ENCODE peak calls at places on chromosomes 1 and 21, in four cellular contexts. M is K562, J is SK-N-SH, Y is WTC11. B is an unnamed sample.

GRCh38 chr1:180952657-180953013 is 39.9 kb downstream of the KIAA1614 start:
- DNase-seq in J (peak), Y (no peak), M (no peak), B (no peak)

GRCh38 chr1:39107891-39108290 is 81.7 kb downstream of the NDUFS5 start:
- DNase-seq in Y (no peak), M (no peak), J (no peak), B (no peak)

GRCh38 chr1:48069662-48070432 is 72.7 kb upstream of the TRABD2B start:
- DNase-seq in J (no peak), Y (no peak), M (no peak), B (no peak)

GRCh38 chr1:35660581-35661473 is 19.5 kb upstream of the PSMB2 start:
- DNase-seq in M (peak), J (no peak), Y (peak), B (no peak)

GRCh38 chr1:8382051-8382505 is 64.2 kb downstream of the SLC45A1 start:
- DNase-seq in Y (no peak), M (no peak), J (no peak), B (no peak)

GRCh38 chr1:209552406-209553264 is 30.9 kb upstream of the CAMK1G start:
- DNase-seq in M (no peak), Y (no peak), J (no peak), B (no peak)

GRCh38 chr1:101995984-101996731 is 568 bp downstream of the OLFM3 start:
- DNase-seq in M (no peak), Y (peak), J (peak), B (no peak)

GRCh38 chr1:19427087-19427781 is 58.1 kb downstream of the CAPZB start:
- DNase-seq in J (no peak), M (no peak), Y (no peak), B (no peak)

GRCh38 chr1:53982762-53983101 is 35.3 kb downstream of the LDLRAD1 start:
- DNase-seq in J (no peak), Y (no peak), M (no peak), B (no peak)

GRCh38 chr1:185487030-185487429 is 170.0 kb upstream of the IVNS1ABP start:
- DNase-seq in Y (no peak), M (no peak), J (no peak), B (no peak)

GRCh38 chr1:119674110-119674509 is 26.0 kb upstream of the ZNF697 start:
- DNase-seq in M (no peak), J (no peak), Y (no peak), B (no peak)

GRCh38 chr1:245840971-245841370 is 666.1 kb downstream of the SMYD3 start:
- DNase-seq in M (no peak), Y (no peak), J (no peak), B (no peak)

GRCh38 chr1:74733616-74734484 is 898 bp downstream of the TYW3 start:
- DNase-seq in M (peak), J (peak), Y (no peak), B (no peak)

GRCh38 chr1:211549092-211549749 is 29.7 kb downstream of the SLC30A1 start:
- DNase-seq in Y (no peak), M (no peak), J (no peak), B (no peak)

GRCh38 chr1:66214901-66215300 is 319.1 kb upstream of the SGIP1 start:
- DNase-seq in Y (no peak), M (no peak), J (no peak), B (no peak)

GRCh38 chr1:27522860-27523665 is 33.1 kb upstream of the WASF2 start:
- DNase-seq in M (peak), Y (peak), J (no peak), B (no peak)

GRCh38 chr1:214380418-214380817 is 99.5 kb downstream of the SMYD2 start:
- DNase-seq in M (no peak), Y (no peak), J (no peak), B (no peak)

GRCh38 chr21:42622284-42622683 is 31.1 kb upstream of the PDE9A start:
- DNase-seq in Y (no peak), M (no peak), J (no peak), B (no peak)

GRCh38 chr1:48841466-48841865 is 64.8 kb upstream of the BEND5 start:
- DNase-seq in Y (no peak), M (no peak), J (no peak), B (no peak)

GRCh38 chr1:41890841-41891311 is 27.8 kb downstream of the HIVEP3 start:
- DNase-seq in Y (no peak), J (peak), M (peak), B (no peak)

GRCh38 chr1:94325379-94326302 is 88.3 kb upstream of the ARHGAP29 start:
- DNase-seq in M (no peak), Y (no peak), J (no peak), B (no peak)

GRCh38 chr1:33320619-33321165 is at the start of gene A3GALT2:
- DNase-seq in M (no peak), J (no peak), Y (no peak), B (no peak)

GRCh38 chr1:57889686-57890360 is 466.0 kb upstream of the DAB1 start:
- DNase-seq in M (no peak), J (no peak), Y (no peak), B (no peak)

GRCh38 chr1:177632923-177633322 is 336.9 kb downstream of the SEC16B start:
- DNase-seq in Y (no peak), M (no peak), J (no peak), B (no peak)

GRCh38 chr1:209038316-209038715 is 545.2 kb upstream of the CAMK1G start:
- DNase-seq in M (no peak), J (no peak), Y (no peak), B (no peak)

GRCh38 chr1:10781137-10781536 is 15.3 kb downstream of the CASZ1 start:
- DNase-seq in J (no peak), Y (no peak), M (no peak), B (no peak)

GRCh38 chr1:233509596-233509995 is 104.3 kb upstream of the KCNK1 start:
- DNase-seq in Y (no peak), M (no peak), J (no peak), B (no peak)

GRCh38 chr1:226714148-226714547 is 24.9 kb downstream of the ITPKB start:
- DNase-seq in J (no peak), Y (no peak), M (no peak), B (no peak)

GRCh38 chr1:48206371-48206770 is 16.1 kb upstream of the SLC5A9 start:
- DNase-seq in J (no peak), Y (no peak), M (no peak), B (no peak)

GRCh38 chr1:192506741-192507155 is 68.8 kb upstream of the RGS1 start:
- DNase-seq in Y (no peak), M (peak), J (peak), B (peak)

GRCh38 chr21:35933466-35933865 is 126.9 kb downstream of the SETD4 start:
- DNase-seq in M (no peak), J (no peak), Y (no peak), B (no peak)

GRCh38 chr1:114167226-114167625 is 13.6 kb upstream of the SYT6 start:
- DNase-seq in Y (no peak), M (no peak), J (no peak), B (no peak)

GRCh38 chr1:28807986-28808385 is 4.0 kb upstream of the OPRD1 start:
- DNase-seq in Y (no peak), J (no peak), M (no peak), B (no peak)

DNA sequence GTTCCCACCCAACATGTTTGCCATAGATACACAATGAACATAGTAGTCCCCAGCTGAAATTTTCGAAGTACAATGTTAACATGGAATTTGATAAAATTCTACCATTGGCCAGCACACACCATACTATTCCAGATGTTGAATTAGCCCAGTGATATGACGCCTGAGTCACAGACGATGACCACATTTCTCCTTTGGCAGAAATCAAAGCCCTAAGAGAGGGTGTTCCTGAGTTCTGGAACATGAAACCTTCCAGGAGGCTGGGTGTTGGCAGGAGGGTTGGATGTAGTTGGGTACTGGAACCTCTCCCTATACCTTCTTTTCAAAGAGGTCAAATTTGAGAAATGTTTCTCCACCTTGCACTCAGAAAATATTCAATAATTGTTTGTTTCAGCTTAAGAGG is 37.8 kb downstream of the LPAR3 start:
- DNase-seq in M (no peak), J (no peak), Y (no peak), B (no peak)
- TF ChIP-seq USF1 in M (no peak), J (no peak), Y (no peak), B (no peak)

GRCh38 chr1:171743014-171743870 is 1.4 kb upstream of the VAMP4 start:
- DNase-seq in J (no peak), M (peak), Y (no peak), B (no peak)
- TF ChIP-seq USF1 in J (peak), M (no peak), Y (no peak), B (no peak)

DNA sequence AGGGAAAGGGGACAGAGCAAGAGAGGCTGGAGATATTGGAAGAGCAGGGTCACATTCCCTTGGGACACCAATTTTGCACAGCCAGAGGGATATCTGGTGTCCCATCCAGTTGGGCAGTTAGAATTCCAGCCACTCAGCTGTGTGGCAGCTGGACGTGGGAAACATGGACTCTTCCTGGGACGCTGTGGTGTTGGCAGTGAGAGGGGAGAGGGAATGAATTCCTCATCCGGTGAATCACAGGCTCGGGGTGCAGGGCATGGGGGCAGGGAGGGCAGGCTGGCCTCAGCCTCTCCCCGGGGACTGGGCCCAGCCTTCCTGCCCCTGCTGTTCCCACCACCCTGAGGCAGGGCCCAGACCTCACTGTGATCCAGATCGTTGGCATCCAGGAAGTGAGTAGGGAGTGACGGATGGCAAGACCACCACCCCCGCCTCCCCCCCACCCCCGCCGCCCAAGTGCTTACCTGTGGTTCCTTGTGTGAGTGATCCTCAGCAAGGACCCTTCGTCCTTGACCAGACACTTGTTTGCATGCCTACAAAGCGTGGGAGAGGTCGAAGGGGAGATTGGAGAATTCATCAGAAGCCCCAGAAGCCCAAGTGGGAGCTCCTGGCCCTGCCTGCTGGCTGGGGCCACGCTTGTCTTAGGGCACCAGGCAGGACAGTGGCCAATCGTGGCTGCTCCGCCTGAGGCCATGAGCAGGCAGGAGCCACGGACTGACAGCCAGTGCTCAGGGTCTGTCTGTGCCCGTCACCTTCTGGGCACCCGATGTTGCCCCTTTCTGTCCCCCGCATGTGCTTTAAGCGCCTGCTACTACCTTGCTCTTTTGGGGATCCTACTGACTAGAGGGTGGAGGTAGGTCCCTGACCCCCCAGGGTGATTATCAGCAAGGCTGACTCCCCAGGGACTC is 8.7 kb downstream of the WNT3A start:
- DNase-seq in M (no peak), J (no peak), Y (peak), B (no peak)
- TF ChIP-seq USF1 in M (no peak), J (no peak), Y (no peak), B (no peak)

DNA sequence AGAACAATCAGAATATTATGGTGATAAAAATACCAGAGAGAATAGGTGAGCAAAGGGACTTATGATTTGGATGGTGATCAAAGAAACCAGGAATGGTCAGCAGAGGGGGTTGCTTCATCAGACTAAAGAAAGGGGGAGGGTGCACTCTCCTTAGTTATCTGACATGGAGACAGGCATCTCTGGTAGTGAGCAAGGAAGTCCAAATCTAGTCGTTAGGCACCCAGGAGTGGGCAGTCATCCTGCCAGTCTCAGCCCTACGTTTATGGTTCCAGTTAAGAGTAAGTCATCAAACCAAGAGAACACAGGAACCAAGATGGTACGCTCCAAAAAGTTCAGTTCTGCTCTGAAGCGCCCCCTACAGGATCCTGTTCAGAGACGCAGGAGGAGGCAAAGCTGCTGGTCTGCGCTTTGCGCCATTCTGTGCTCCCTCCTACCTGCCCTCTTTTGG is 28.6 kb downstream of the EBNA1BP2 start:
- DNase-seq in M (peak), Y (peak), J (no peak), B (no peak)
- TF ChIP-seq USF1 in M (no peak), Y (no peak), J (no peak), B (no peak)

GRCh38 chr1:43285269-43285986 is at the start of gene C1orf210:
- DNase-seq in M (peak), J (no peak), Y (peak), B (no peak)
- TF ChIP-seq USF1 in M (no peak), J (no peak), Y (peak), B (no peak)

GRCh38 chr21:28392436-28392835 is 600.2 kb downstream of the LTN1 start:
- DNase-seq in Y (no peak), M (no peak), J (no peak), B (no peak)
- TF ChIP-seq USF1 in Y (no peak), M (no peak), J (no peak), B (no peak)

GRCh38 chr1:9426291-9426711 is 113.0 kb upstream of the SLC25A33 start:
- DNase-seq in J (no peak), Y (no peak), M (no peak), B (peak)
- TF ChIP-seq USF1 in J (no peak), Y (no peak), M (no peak), B (no peak)

GRCh38 chr1:203628185-203628996 is 1.8 kb downstream of the ATP2B4 start:
- DNase-seq in M (no peak), Y (peak), J (no peak), B (no peak)

GRCh38 chr1:203627819-203628184 is 1.2 kb downstream of the ATP2B4 start:
- DNase-seq in M (no peak), Y (peak), J (no peak), B (no peak)

GRCh38 chr1:203629509-203630082 is 3.0 kb downstream of the ATP2B4 start:
- DNase-seq in Y (peak), M (peak), J (no peak), B (no peak)

GRCh38 chr1:203630697-203631096 is 4.1 kb downstream of the ATP2B4 start:
- DNase-seq in Y (no peak), J (no peak), M (no peak), B (no peak)

DNA sequence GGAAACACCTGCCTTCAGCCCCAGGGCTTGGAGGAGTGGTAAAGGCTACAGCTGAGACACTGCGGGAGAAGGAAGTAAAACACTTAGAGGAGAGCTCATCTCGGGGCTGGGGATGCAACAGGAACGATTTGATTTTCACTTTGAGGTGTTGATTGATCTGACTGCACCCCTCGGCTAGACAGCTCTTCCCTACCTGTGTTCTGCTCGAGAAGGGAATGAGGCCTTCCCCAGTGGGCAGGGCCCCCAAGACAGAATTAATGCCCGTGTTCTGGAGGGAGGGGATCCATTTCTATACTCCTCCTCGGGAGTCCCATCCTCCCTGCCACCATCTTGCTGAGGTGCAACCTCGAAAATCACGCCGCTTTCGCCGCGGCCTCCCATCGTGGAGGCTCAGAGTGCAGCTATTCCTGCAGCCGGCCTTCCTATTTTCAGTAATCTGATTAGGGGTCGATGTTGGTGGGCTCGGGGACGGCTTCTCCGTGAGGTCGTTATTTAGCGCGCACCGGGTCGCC is 2.4 kb downstream of the ATP2B4 start:
- DNase-seq in J (no peak), Y (no peak), M (no peak), B (no peak)
- TF ChIP-seq USF1 in J (no peak), Y (no peak), M (no peak), B (no peak)

DNA sequence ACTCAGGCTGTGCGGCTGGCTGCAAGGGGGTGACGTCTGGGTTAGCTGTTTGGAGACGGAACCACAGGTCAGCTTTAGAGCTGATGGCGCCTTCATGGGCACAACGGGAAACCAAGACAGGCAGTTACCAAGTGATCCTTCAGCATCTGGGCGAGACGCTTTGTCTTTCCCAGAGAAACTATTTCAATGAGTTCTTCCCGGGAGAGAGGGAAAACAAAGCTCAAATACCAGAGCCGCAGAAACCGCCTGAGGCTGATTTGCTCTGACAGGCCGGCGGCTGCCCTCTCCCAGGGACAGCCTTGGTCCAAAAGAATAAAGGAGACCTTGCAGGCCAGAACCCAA is 76.5 kb downstream of the CD58 start:
- DNase-seq in J (no peak), Y (no peak), M (no peak), B (no peak)
- TF ChIP-seq USF1 in J (no peak), Y (no peak), M (no peak), B (no peak)